ENCODE peak calls at places on chromosome 18, in ten cellular contexts. One of them, this sample, is unnamed.

GRCh38 chr18:50819027-50819726 is 639 bp downstream of the MRO start:
- DNase-seq in kidney glomerular epithelial cell: no peak
- DNase-seq in breast epithelium: no peak
- DNase-seq in stimulated activated CD4-positive, alpha-beta T cell treated with anti-CD3 and anti-CD28 coated beads, Interleukin-1b, Interleukin-23, amount 100 ng/mL, for 1 hour: no peak
- DNase-seq in body of pancreas: peak
- DNase-seq in HTR-8/SVneo: peak
- DNase-seq in cardiac muscle cell: peak
- DNase-seq in HT1080: peak
- DNase-seq in activated CD4-positive, alpha-beta T cell treated with anti-CD3 and anti-CD28 coated beads, Interleukin-2, amount 50 U/mL, for 24 hours: no peak
- DNase-seq in ELR: peak
- DNase-seq in this sample: no peak

GRCh38 chr18:2961828-2962227 is 51.1 kb downstream of the LPIN2 start:
- DNase-seq in stimulated activated CD4-positive, alpha-beta T cell treated with anti-CD3 and anti-CD28 coated beads, Interleukin-1b, Interleukin-23, amount 100 ng/mL, for 1 hour: no peak
- DNase-seq in cardiac muscle cell: peak
- DNase-seq in activated CD4-positive, alpha-beta T cell treated with anti-CD3 and anti-CD28 coated beads, Interleukin-2, amount 50 U/mL, for 24 hours: no peak
- DNase-seq in body of pancreas: no peak
- DNase-seq in kidney glomerular epithelial cell: peak
- DNase-seq in breast epithelium: no peak
- DNase-seq in ELR: no peak
- DNase-seq in HTR-8/SVneo: no peak
- DNase-seq in HT1080: no peak
- DNase-seq in this sample: peak

GRCh38 chr18:42654561-42654960 is 460.9 kb downstream of the RIT2 start:
- DNase-seq in body of pancreas: no peak
- DNase-seq in HTR-8/SVneo: no peak
- DNase-seq in cardiac muscle cell: peak
- DNase-seq in stimulated activated CD4-positive, alpha-beta T cell treated with anti-CD3 and anti-CD28 coated beads, Interleukin-1b, Interleukin-23, amount 100 ng/mL, for 1 hour: no peak
- DNase-seq in HT1080: peak
- DNase-seq in breast epithelium: no peak
- DNase-seq in activated CD4-positive, alpha-beta T cell treated with anti-CD3 and anti-CD28 coated beads, Interleukin-2, amount 50 U/mL, for 24 hours: no peak
- DNase-seq in ELR: no peak
- DNase-seq in kidney glomerular epithelial cell: no peak
- DNase-seq in this sample: no peak

GRCh38 chr18:49018961-49019445 is 68.2 kb upstream of the SMAD7 start:
- DNase-seq in body of pancreas: no peak
- DNase-seq in ELR: no peak
- DNase-seq in cardiac muscle cell: no peak
- DNase-seq in breast epithelium: peak
- DNase-seq in HTR-8/SVneo: no peak
- DNase-seq in kidney glomerular epithelial cell: no peak
- DNase-seq in HT1080: no peak
- DNase-seq in stimulated activated CD4-positive, alpha-beta T cell treated with anti-CD3 and anti-CD28 coated beads, Interleukin-1b, Interleukin-23, amount 100 ng/mL, for 1 hour: no peak
- DNase-seq in activated CD4-positive, alpha-beta T cell treated with anti-CD3 and anti-CD28 coated beads, Interleukin-2, amount 50 U/mL, for 24 hours: no peak
- DNase-seq in this sample: no peak

GRCh38 chr18:76491801-76492668 is 3.0 kb downstream of the ZNF516 start:
- DNase-seq in stimulated activated CD4-positive, alpha-beta T cell treated with anti-CD3 and anti-CD28 coated beads, Interleukin-1b, Interleukin-23, amount 100 ng/mL, for 1 hour: no peak
- DNase-seq in kidney glomerular epithelial cell: no peak
- DNase-seq in body of pancreas: peak
- DNase-seq in HTR-8/SVneo: no peak
- DNase-seq in HT1080: peak
- DNase-seq in activated CD4-positive, alpha-beta T cell treated with anti-CD3 and anti-CD28 coated beads, Interleukin-2, amount 50 U/mL, for 24 hours: no peak
- DNase-seq in cardiac muscle cell: peak
- DNase-seq in ELR: peak
- DNase-seq in breast epithelium: no peak
- DNase-seq in this sample: peak

GRCh38 chr18:11887305-11888262 is 20.5 kb downstream of the MPPE1 start:
- DNase-seq in activated CD4-positive, alpha-beta T cell treated with anti-CD3 and anti-CD28 coated beads, Interleukin-2, amount 50 U/mL, for 24 hours: no peak
- DNase-seq in ELR: no peak
- DNase-seq in HTR-8/SVneo: no peak
- DNase-seq in breast epithelium: no peak
- DNase-seq in HT1080: no peak
- DNase-seq in body of pancreas: no peak
- DNase-seq in kidney glomerular epithelial cell: no peak
- DNase-seq in cardiac muscle cell: no peak
- DNase-seq in stimulated activated CD4-positive, alpha-beta T cell treated with anti-CD3 and anti-CD28 coated beads, Interleukin-1b, Interleukin-23, amount 100 ng/mL, for 1 hour: no peak
- DNase-seq in this sample: no peak

GRCh38 chr18:77059294-77059916 is 73.2 kb downstream of the MBP start:
- DNase-seq in body of pancreas: no peak
- DNase-seq in stimulated activated CD4-positive, alpha-beta T cell treated with anti-CD3 and anti-CD28 coated beads, Interleukin-1b, Interleukin-23, amount 100 ng/mL, for 1 hour: no peak
- DNase-seq in ELR: peak
- DNase-seq in kidney glomerular epithelial cell: peak
- DNase-seq in HT1080: peak
- DNase-seq in cardiac muscle cell: peak
- DNase-seq in breast epithelium: no peak
- DNase-seq in activated CD4-positive, alpha-beta T cell treated with anti-CD3 and anti-CD28 coated beads, Interleukin-2, amount 50 U/mL, for 24 hours: no peak
- DNase-seq in HTR-8/SVneo: peak
- DNase-seq in this sample: peak

GRCh38 chr18:33184918-33185317 is 255.6 kb downstream of the CCDC178 start:
- DNase-seq in HT1080: no peak
- DNase-seq in activated CD4-positive, alpha-beta T cell treated with anti-CD3 and anti-CD28 coated beads, Interleukin-2, amount 50 U/mL, for 24 hours: no peak
- DNase-seq in breast epithelium: no peak
- DNase-seq in ELR: no peak
- DNase-seq in HTR-8/SVneo: no peak
- DNase-seq in body of pancreas: no peak
- DNase-seq in cardiac muscle cell: no peak
- DNase-seq in stimulated activated CD4-positive, alpha-beta T cell treated with anti-CD3 and anti-CD28 coated beads, Interleukin-1b, Interleukin-23, amount 100 ng/mL, for 1 hour: no peak
- DNase-seq in kidney glomerular epithelial cell: no peak
- DNase-seq in this sample: no peak

GRCh38 chr18:40473221-40473620 is 1481.8 kb upstream of the PIK3C3 start:
- DNase-seq in body of pancreas: no peak
- DNase-seq in ELR: no peak
- DNase-seq in HT1080: no peak
- DNase-seq in activated CD4-positive, alpha-beta T cell treated with anti-CD3 and anti-CD28 coated beads, Interleukin-2, amount 50 U/mL, for 24 hours: no peak
- DNase-seq in cardiac muscle cell: no peak
- DNase-seq in HTR-8/SVneo: no peak
- DNase-seq in stimulated activated CD4-positive, alpha-beta T cell treated with anti-CD3 and anti-CD28 coated beads, Interleukin-1b, Interleukin-23, amount 100 ng/mL, for 1 hour: no peak
- DNase-seq in breast epithelium: no peak
- DNase-seq in kidney glomerular epithelial cell: peak
- DNase-seq in this sample: no peak

GRCh38 chr18:51196811-51197660 is 445 bp downstream of the MEX3C start:
- DNase-seq in HTR-8/SVneo: no peak
- DNase-seq in ELR: peak
- DNase-seq in body of pancreas: peak
- DNase-seq in kidney glomerular epithelial cell: no peak
- DNase-seq in activated CD4-positive, alpha-beta T cell treated with anti-CD3 and anti-CD28 coated beads, Interleukin-2, amount 50 U/mL, for 24 hours: no peak
- DNase-seq in cardiac muscle cell: peak
- DNase-seq in stimulated activated CD4-positive, alpha-beta T cell treated with anti-CD3 and anti-CD28 coated beads, Interleukin-1b, Interleukin-23, amount 100 ng/mL, for 1 hour: no peak
- DNase-seq in HT1080: peak
- DNase-seq in breast epithelium: peak
- DNase-seq in this sample: peak

GRCh38 chr18:36183987-36184386 is 3.3 kb upstream of the MOCOS start:
- DNase-seq in body of pancreas: no peak
- DNase-seq in stimulated activated CD4-positive, alpha-beta T cell treated with anti-CD3 and anti-CD28 coated beads, Interleukin-1b, Interleukin-23, amount 100 ng/mL, for 1 hour: no peak
- DNase-seq in ELR: no peak
- DNase-seq in activated CD4-positive, alpha-beta T cell treated with anti-CD3 and anti-CD28 coated beads, Interleukin-2, amount 50 U/mL, for 24 hours: no peak
- DNase-seq in kidney glomerular epithelial cell: no peak
- DNase-seq in HTR-8/SVneo: no peak
- DNase-seq in cardiac muscle cell: no peak
- DNase-seq in HT1080: no peak
- DNase-seq in breast epithelium: no peak
- DNase-seq in this sample: no peak

GRCh38 chr18:36402765-36403396 is 105.4 kb downstream of the FHOD3 start:
- DNase-seq in ELR: no peak
- DNase-seq in cardiac muscle cell: peak
- DNase-seq in HTR-8/SVneo: no peak
- DNase-seq in stimulated activated CD4-positive, alpha-beta T cell treated with anti-CD3 and anti-CD28 coated beads, Interleukin-1b, Interleukin-23, amount 100 ng/mL, for 1 hour: no peak
- DNase-seq in breast epithelium: no peak
- DNase-seq in body of pancreas: no peak
- DNase-seq in HT1080: no peak
- DNase-seq in kidney glomerular epithelial cell: no peak
- DNase-seq in activated CD4-positive, alpha-beta T cell treated with anti-CD3 and anti-CD28 coated beads, Interleukin-2, amount 50 U/mL, for 24 hours: no peak
- DNase-seq in this sample: peak

This sample was measured in IMR-90.